ENCODE peak calls at places on chromosomes 13 and 19, in eight cellular contexts. K is heart right ventricle, U is Peyer's patch, N is cardiac muscle cell, L is neural crest cell, S is fibroblast of the aortic adventitia, D is fibroblast of mammary gland, G is astrocyte of the spinal cord. T is an unnamed sample.

GRCh38 chr13:77507931-77508776 is 27.4 kb upstream of the SCEL start:
- DNase-seq in K (no peak), U (no peak), N (no peak), L (no peak), S (peak), D (peak), G (peak), T (no peak)

GRCh38 chr13:98370806-98371553 is 193.9 kb upstream of the RNF113B start:
- DNase-seq in K (peak), U (no peak), N (peak), L (no peak), S (peak), D (peak), G (peak), T (no peak)

GRCh38 chr19:50380767-50381166 is 3.4 kb upstream of the POLD1 start:
- DNase-seq in K (no peak), U (no peak), N (peak), L (no peak), S (no peak), D (no peak), G (no peak), T (no peak)

GRCh38 chr13:71408416-71408815 is 458.6 kb downstream of the DACH1 start:
- DNase-seq in K (no peak), U (no peak), N (no peak), L (no peak), S (no peak), D (no peak), G (no peak), T (no peak)

GRCh38 chr19:23286477-23286876 is 36.3 kb upstream of the ZNF724 start:
- DNase-seq in K (no peak), U (no peak), N (no peak), L (no peak), S (no peak), D (no peak), G (no peak), T (no peak)

GRCh38 chr13:108322206-108322824 is 52.8 kb downstream of the TNFSF13B start:
- DNase-seq in K (no peak), U (no peak), N (peak), L (no peak), S (peak), D (peak), G (peak), T (peak)

GRCh38 chr19:15123900-15124299 is 16.7 kb downstream of the SYDE1 start:
- DNase-seq in K (peak), U (peak), N (no peak), L (no peak), S (no peak), D (no peak), G (no peak), T (no peak)

GRCh38 chr19:18317998-18318800 is 4.7 kb downstream of the LSM4 start:
- DNase-seq in K (peak), U (peak), N (no peak), L (no peak), S (no peak), D (no peak), G (no peak), T (no peak)

GRCh38 chr13:31815361-31816144 is 76.2 kb downstream of the RXFP2 start:
- DNase-seq in K (no peak), U (no peak), N (no peak), L (no peak), S (no peak), D (no peak), G (no peak), T (no peak)

GRCh38 chr13:81929988-81930387 is 1589.1 kb upstream of the SPRY2 start:
- DNase-seq in K (no peak), U (no peak), N (peak), L (no peak), S (no peak), D (peak), G (peak), T (no peak)

GRCh38 chr19:9818175-9818733 is 625 bp downstream of the FBXL12 start:
- DNase-seq in K (no peak), U (no peak), N (no peak), L (no peak), S (no peak), D (no peak), G (no peak), T (no peak)

GRCh38 chr19:42172261-42172660 is 40.0 kb upstream of the POU2F2 start:
- DNase-seq in K (no peak), U (no peak), N (no peak), L (no peak), S (no peak), D (no peak), G (no peak), T (no peak)

GRCh38 chr13:97653741-97654140 is 219.8 kb downstream of the RAP2A start:
- DNase-seq in K (no peak), U (no peak), N (no peak), L (no peak), S (peak), D (no peak), G (no peak), T (no peak)

GRCh38 chr13:48434203-48434602 is 21.3 kb upstream of the LPAR6 start:
- DNase-seq in K (no peak), U (no peak), N (no peak), L (no peak), S (no peak), D (no peak), G (no peak), T (no peak)

GRCh38 chr19:51716925-51717324 is 6.9 kb downstream of the HAS1 start:
- DNase-seq in K (no peak), U (no peak), N (no peak), L (no peak), S (no peak), D (no peak), G (no peak), T (no peak)

GRCh38 chr13:48249018-48249417 is 16.0 kb downstream of the ITM2B start:
- DNase-seq in K (no peak), U (no peak), N (no peak), L (no peak), S (no peak), D (no peak), G (no peak), T (no peak)

GRCh38 chr19:38149597-38149996 is 74.4 kb downstream of the DPF1 start:
- DNase-seq in K (no peak), U (no peak), N (no peak), L (no peak), S (no peak), D (peak), G (no peak), T (no peak)

GRCh38 chr13:109741966-109742365 is 44.4 kb downstream of the IRS2 start:
- DNase-seq in K (no peak), U (no peak), N (no peak), L (no peak), S (no peak), D (no peak), G (no peak), T (no peak)

GRCh38 chr19:10654610-10655456 is 687 bp downstream of the ILF3 start:
- DNase-seq in K (peak), U (peak), N (peak), L (peak), S (peak), D (no peak), G (no peak), T (peak)

GRCh38 chr13:101520672-101521071 is 68.2 kb downstream of the ITGBL1 start:
- DNase-seq in K (no peak), U (no peak), N (no peak), L (no peak), S (peak), D (peak), G (peak), T (no peak)

GRCh38 chr13:49376121-49376520 is 67.7 kb downstream of the CAB39L start:
- DNase-seq in K (no peak), U (no peak), N (no peak), L (no peak), S (no peak), D (no peak), G (no peak), T (no peak)

GRCh38 chr13:99208185-99208584 is 7.5 kb downstream of the UBAC2 start:
- DNase-seq in K (no peak), U (no peak), N (no peak), L (no peak), S (no peak), D (no peak), G (no peak), T (no peak)

GRCh38 chr13:56351041-56351440 is 789.7 kb upstream of the PRR20A start:
- DNase-seq in K (no peak), U (no peak), N (peak), L (no peak), S (no peak), D (no peak), G (no peak), T (no peak)

GRCh38 chr13:23984541-23984940 is 87.2 kb upstream of the C1QTNF9B start:
- DNase-seq in K (no peak), U (no peak), N (no peak), L (no peak), S (no peak), D (no peak), G (no peak), T (no peak)

GRCh38 chr13:94390881-94391280 is 88.6 kb downstream of the DCT start:
- DNase-seq in K (no peak), U (no peak), N (no peak), L (no peak), S (peak), D (no peak), G (peak), T (no peak)

GRCh38 chr19:38841787-38842438 is 7.9 kb downstream of the HNRNPL start:
- DNase-seq in K (no peak), U (no peak), N (no peak), L (no peak), S (no peak), D (no peak), G (no peak), T (no peak)

GRCh38 chr13:79481685-79482052 is 714 bp downstream of the NDFIP2 start:
- DNase-seq in K (no peak), U (no peak), N (no peak), L (no peak), S (no peak), D (peak), G (no peak), T (peak)

GRCh38 chr13:94495806-94496205 is 16.3 kb upstream of the DCT start:
- DNase-seq in K (no peak), U (no peak), N (no peak), L (no peak), S (no peak), D (no peak), G (no peak), T (no peak)

GRCh38 chr19:4976412-4977298 is 7.7 kb downstream of the KDM4B start:
- DNase-seq in K (peak), U (no peak), N (no peak), L (no peak), S (peak), D (peak), G (peak), T (peak)

GRCh38 chr19:8552810-8553209 is 24.4 kb downstream of the MYO1F start:
- DNase-seq in K (no peak), U (no peak), N (no peak), L (peak), S (peak), D (peak), G (peak), T (no peak)

GRCh38 chr19:5321851-5322681 is 18.5 kb downstream of the PTPRS start:
- DNase-seq in K (no peak), U (no peak), N (peak), L (no peak), S (no peak), D (no peak), G (no peak), T (peak)

GRCh38 chr13:44030615-44031014 is 150.9 kb downstream of the LACC1 start:
- DNase-seq in K (no peak), U (no peak), N (no peak), L (no peak), S (peak), D (no peak), G (no peak), T (no peak)

GRCh38 chr13:107360010-107360409 is 792.1 kb upstream of the ARGLU1 start:
- DNase-seq in K (no peak), U (no peak), N (no peak), L (no peak), S (no peak), D (no peak), G (no peak), T (no peak)

GRCh38 chr19:3618144-3618810 is 8.3 kb downstream of the CACTIN start:
- DNase-seq in K (peak), U (peak), N (peak), L (peak), S (peak), D (peak), G (peak), T (peak)

GRCh38 chr19:3617463-3617862 is 9.1 kb downstream of the CACTIN start:
- DNase-seq in K (peak), U (no peak), N (no peak), L (no peak), S (no peak), D (no peak), G (no peak), T (no peak)

GRCh38 chr19:3620145-3620816 is 6.3 kb downstream of the CACTIN start:
- DNase-seq in K (peak), U (no peak), N (no peak), L (no peak), S (no peak), D (no peak), G (no peak), T (no peak)

GRCh38 chr19:3619631-3620012 is 7.0 kb downstream of the CACTIN start:
- DNase-seq in K (peak), U (no peak), N (no peak), L (no peak), S (no peak), D (no peak), G (no peak), T (no peak)

GRCh38 chr19:3618811-3619630 is 7.6 kb downstream of the CACTIN start:
- DNase-seq in K (peak), U (no peak), N (no peak), L (no peak), S (no peak), D (no peak), G (no peak), T (no peak)
- TF ChIP-seq CTCF in K (peak), U (no peak), N (no peak), L (no peak), S (no peak), D (no peak), G (no peak), T (no peak)

DNA sequence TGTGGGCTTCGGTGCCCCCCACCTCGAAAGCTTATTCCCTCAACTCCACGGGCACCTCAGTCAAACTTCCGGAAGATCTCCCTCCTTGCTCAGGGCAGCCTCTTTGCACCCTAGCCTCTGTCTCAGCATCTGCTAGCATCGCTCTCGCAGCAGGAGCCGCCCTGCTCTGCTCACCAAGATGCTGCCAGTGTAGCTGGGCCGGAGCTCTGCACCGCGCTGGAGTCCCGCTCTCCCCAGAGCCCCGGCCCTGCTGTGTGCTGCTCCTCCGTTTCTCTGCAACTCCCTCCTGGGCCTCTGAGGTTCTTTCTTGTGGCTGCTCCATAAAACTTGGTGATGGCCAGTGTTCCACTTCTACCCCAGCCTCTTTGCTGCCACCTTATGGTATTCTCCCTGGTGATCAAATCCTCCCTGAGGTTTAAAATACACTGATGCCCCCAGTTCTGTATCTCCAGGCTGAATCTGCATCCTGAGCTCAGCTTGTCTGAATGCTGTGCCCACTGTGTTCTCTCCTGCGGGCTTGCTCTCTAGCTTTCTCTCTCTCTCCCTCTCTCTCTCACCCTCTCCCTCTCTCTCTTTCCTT is 198.0 kb downstream of the UQCRFS1 start:
- DNase-seq in K (no peak), U (no peak), N (no peak), L (no peak), S (no peak), D (no peak), G (no peak), T (no peak)
- TF ChIP-seq CTCF in K (no peak), U (no peak), N (no peak), L (no peak), S (peak), D (no peak), G (no peak), T (no peak)

DNA sequence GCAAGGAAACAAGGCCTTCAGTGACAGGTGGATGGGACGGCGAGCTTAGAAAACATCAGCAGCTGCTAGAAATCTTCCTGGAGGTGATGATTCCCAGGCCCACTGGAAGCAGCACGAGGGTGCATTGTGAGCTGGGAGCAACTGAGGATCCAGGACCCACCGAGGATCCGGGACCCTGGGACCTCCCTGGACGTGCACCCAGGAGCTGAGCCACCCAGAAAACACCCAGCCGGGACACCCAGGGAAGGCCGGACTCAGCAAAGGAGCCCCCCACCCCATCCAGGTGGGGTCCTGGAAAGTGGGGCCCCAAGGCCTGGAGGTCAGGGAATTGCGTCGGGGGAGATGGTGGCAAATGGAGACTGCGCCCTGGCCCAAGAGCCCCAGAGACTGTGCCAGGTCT is 22.3 kb upstream of the SPACA7 start:
- DNase-seq in K (no peak), U (no peak), N (no peak), L (no peak), S (no peak), D (no peak), G (no peak), T (no peak)
- TF ChIP-seq CTCF in K (no peak), U (no peak), N (no peak), L (no peak), S (no peak), D (no peak), G (no peak), T (no peak)

GRCh38 chr13:39815345-39816111 is 160.1 kb downstream of the COG6 start:
- DNase-seq in K (no peak), U (no peak), N (peak), L (no peak), S (peak), D (peak), G (peak), T (no peak)
- TF ChIP-seq CTCF in K (peak), U (no peak), N (peak), L (no peak), S (peak), D (peak), G (peak), T (no peak)

GRCh38 chr19:46386151-46386550 is 27.2 kb downstream of the CCDC8 start:
- DNase-seq in K (no peak), U (no peak), N (no peak), L (no peak), S (no peak), D (no peak), G (no peak), T (no peak)
- TF ChIP-seq CTCF in K (no peak), U (no peak), N (no peak), L (no peak), S (no peak), D (no peak), G (no peak), T (no peak)

DNA sequence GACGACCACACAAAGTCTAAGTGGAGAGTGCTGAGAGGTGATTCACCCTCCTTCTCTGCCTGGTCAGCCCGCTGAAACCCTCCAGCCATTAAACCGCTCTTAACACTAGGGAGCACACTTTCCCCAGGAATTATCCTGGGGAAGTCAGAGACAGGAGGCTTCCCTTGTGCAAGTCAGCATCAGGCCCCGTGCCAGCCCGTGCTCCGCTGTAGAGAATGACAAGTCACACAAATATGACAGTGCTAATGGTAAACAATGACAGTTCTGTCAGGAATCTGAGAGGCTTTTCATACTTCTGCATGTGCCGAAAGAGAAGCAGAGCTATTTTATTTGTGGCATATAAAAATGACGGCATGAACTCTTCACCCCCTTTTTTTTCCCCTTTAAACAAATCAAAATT is 816.9 kb upstream of the SLC10A2 start:
- DNase-seq in K (peak), U (peak), N (peak), L (peak), S (peak), D (peak), G (peak), T (no peak)
- TF ChIP-seq CTCF in K (peak), U (peak), N (peak), L (peak), S (peak), D (peak), G (peak), T (no peak)